ENCODE peak calls at places on chromosomes 3 and 15, in ten cellular contexts. O is RPMI7951; U is ELR; R is NCI-H1105; W is KG1; L is NCI-H446 treated with DMSO at 0.1 percent for 48 hours; Z is foreskin fibroblast; B is nephron progenitor cell; K is stimulated activated CD4-positive, alpha-beta T cell treated with anti-CD3 and anti-CD28 coated beads, Interleukin-12 subunit alpha, Interleukin-12 subunit beta, amount 100 ng/mL, for 48 hours; M is OCI-LY7. V is an unnamed sample.

GRCh38 chr3:14806641-14807263 is 12.0 kb upstream of the FGD5 start:
- DNase-seq in O (peak), U (peak), R (no peak), W (peak), L (no peak), Z (no peak), B (no peak), K (no peak), M (no peak), V (no peak)

GRCh38 chr3:121748638-121749275 is 784 bp downstream of the GOLGB1 start:
- DNase-seq in O (peak), U (peak), R (no peak), W (peak), L (no peak), Z (no peak), B (no peak), K (peak), M (peak), V (no peak)

GRCh38 chr15:54456413-54456812 is 478.2 kb downstream of the UNC13C start:
- DNase-seq in O (no peak), U (no peak), R (no peak), W (no peak), L (no peak), Z (no peak), B (no peak), K (no peak), M (no peak), V (no peak)

GRCh38 chr3:114567774-114568173 is 273.9 kb downstream of the TIGIT start:
- DNase-seq in O (no peak), U (no peak), R (no peak), W (no peak), L (no peak), Z (no peak), B (no peak), K (no peak), M (no peak), V (no peak)

GRCh38 chr3:37608061-37608702 is 253.5 kb upstream of the CTDSPL start:
- DNase-seq in O (no peak), U (no peak), R (no peak), W (no peak), L (no peak), Z (peak), B (no peak), K (no peak), M (no peak), V (no peak)

GRCh38 chr3:183324083-183324482 is 71.0 kb downstream of the B3GNT5 start:
- DNase-seq in O (peak), U (peak), R (no peak), W (no peak), L (no peak), Z (no peak), B (no peak), K (no peak), M (no peak), V (no peak)

GRCh38 chr15:76168237-76168984 is 108.6 kb downstream of the TMEM266 start:
- DNase-seq in O (peak), U (no peak), R (no peak), W (no peak), L (no peak), Z (peak), B (no peak), K (no peak), M (no peak), V (no peak)

GRCh38 chr3:23810342-23811116 is 4.8 kb downstream of the UBE2E1 start:
- DNase-seq in O (peak), U (peak), R (peak), W (no peak), L (no peak), Z (no peak), B (peak), K (no peak), M (peak), V (no peak)

GRCh38 chr15:51647128-51647562 is 24.6 kb upstream of the DMXL2 start:
- DNase-seq in O (peak), U (peak), R (no peak), W (peak), L (peak), Z (peak), B (no peak), K (no peak), M (peak), V (no peak)

GRCh38 chr15:80991446-80991845 is 1.8 kb upstream of the MESD start:
- DNase-seq in O (peak), U (peak), R (no peak), W (no peak), L (peak), Z (peak), B (no peak), K (no peak), M (peak), V (peak)

GRCh38 chr3:24222165-24222805 is 272.4 kb downstream of the THRB start:
- DNase-seq in O (peak), U (peak), R (no peak), W (no peak), L (no peak), Z (peak), B (no peak), K (no peak), M (no peak), V (no peak)

GRCh38 chr3:13657660-13658435 is 108.9 kb downstream of the FBLN2 start:
- DNase-seq in O (peak), U (peak), R (no peak), W (no peak), L (no peak), Z (peak), B (peak), K (peak), M (peak), V (peak)

GRCh38 chr15:57375827-57376694 is at the start of gene CGNL1:
- DNase-seq in O (peak), U (peak), R (no peak), W (no peak), L (no peak), Z (no peak), B (peak), K (no peak), M (no peak), V (no peak)

GRCh38 chr3:4245671-4246070 is 57.5 kb upstream of the SETMAR start:
- DNase-seq in O (no peak), U (no peak), R (no peak), W (no peak), L (no peak), Z (no peak), B (no peak), K (no peak), M (no peak), V (no peak)

GRCh38 chr3:137205394-137206060 is 247.7 kb downstream of the IL20RB start:
- DNase-seq in O (no peak), U (no peak), R (no peak), W (no peak), L (no peak), Z (no peak), B (no peak), K (no peak), M (no peak), V (no peak)

GRCh38 chr15:25777047-25777446 is 86.1 kb downstream of the ATP10A start:
- DNase-seq in O (no peak), U (no peak), R (no peak), W (no peak), L (no peak), Z (no peak), B (no peak), K (no peak), M (no peak), V (no peak)

GRCh38 chr3:170725285-170725731 is 139.4 kb upstream of the SLC7A14 start:
- DNase-seq in O (no peak), U (peak), R (no peak), W (no peak), L (no peak), Z (peak), B (no peak), K (no peak), M (no peak), V (no peak)

GRCh38 chr3:124157748-124158147 is 165.8 kb upstream of the ROPN1 start:
- DNase-seq in O (no peak), U (no peak), R (no peak), W (no peak), L (no peak), Z (no peak), B (no peak), K (no peak), M (no peak), V (no peak)

GRCh38 chr3:184643442-184643841 is 68.4 kb downstream of the MAGEF1 start:
- DNase-seq in O (no peak), U (no peak), R (no peak), W (no peak), L (no peak), Z (no peak), B (no peak), K (no peak), M (no peak), V (no peak)

GRCh38 chr15:83030021-83030420 is 18.6 kb upstream of the C15orf40 start:
- DNase-seq in O (peak), U (peak), R (no peak), W (no peak), L (no peak), Z (no peak), B (no peak), K (no peak), M (no peak), V (no peak)

GRCh38 chr15:63045438-63046278 is 3.1 kb downstream of the TPM1 start:
- DNase-seq in O (peak), U (peak), R (no peak), W (no peak), L (no peak), Z (no peak), B (no peak), K (no peak), M (no peak), V (no peak)

GRCh38 chr15:96462768-96463167 is 132.3 kb downstream of the NR2F2 start:
- DNase-seq in O (no peak), U (peak), R (no peak), W (no peak), L (no peak), Z (no peak), B (no peak), K (no peak), M (no peak), V (no peak)

GRCh38 chr3:134373942-134374790 is at the start of gene AMOTL2:
- DNase-seq in O (peak), U (peak), R (peak), W (no peak), L (peak), Z (peak), B (peak), K (no peak), M (no peak), V (no peak)

GRCh38 chr15:45181491-45182285 is 6.1 kb downstream of the SHF start:
- DNase-seq in O (no peak), U (no peak), R (no peak), W (peak), L (peak), Z (no peak), B (no peak), K (no peak), M (no peak), V (no peak)

GRCh38 chr3:52023860-52024764 is 28.4 kb upstream of the RPL29 start:
- DNase-seq in O (no peak), U (no peak), R (no peak), W (no peak), L (no peak), Z (no peak), B (no peak), K (no peak), M (peak), V (no peak)

GRCh38 chr15:52247032-52247431 is 48.6 kb downstream of the MYO5C start:
- DNase-seq in O (peak), U (peak), R (no peak), W (no peak), L (no peak), Z (peak), B (no peak), K (no peak), M (no peak), V (no peak)

GRCh38 chr15:25695875-25696760 is 167.0 kb downstream of the ATP10A start:
- DNase-seq in O (no peak), U (no peak), R (no peak), W (no peak), L (no peak), Z (no peak), B (no peak), K (no peak), M (no peak), V (no peak)

GRCh38 chr3:140164922-140165590 is 230.1 kb downstream of the CLSTN2 start:
- DNase-seq in O (no peak), U (no peak), R (no peak), W (no peak), L (peak), Z (no peak), B (no peak), K (no peak), M (no peak), V (no peak)

GRCh38 chr3:124627501-124627908 is 102.7 kb upstream of the UMPS start:
- DNase-seq in O (no peak), U (no peak), R (no peak), W (no peak), L (no peak), Z (no peak), B (no peak), K (no peak), M (no peak), V (no peak)